ENCODE peak calls at places on chromosome 20, in four cellular contexts. One of them, this sample, is unnamed.

GRCh38 chr20:46215913-46216707 is 92.2 kb downstream of the CDH22 start:
- DNase-seq in GM12878: no peak
- DNase-seq in HEK293T: peak
- DNase-seq in HepG2: peak
- DNase-seq in this sample: peak

GRCh38 chr20:38579219-38579618 is 1.8 kb upstream of the ADIG start:
- DNase-seq in GM12878: no peak
- DNase-seq in HEK293T: no peak
- DNase-seq in HepG2: no peak
- DNase-seq in this sample: no peak

GRCh38 chr20:34863421-34863965 is 9.2 kb downstream of the GGT7 start:
- DNase-seq in GM12878: no peak
- DNase-seq in HEK293T: no peak
- DNase-seq in HepG2: no peak
- DNase-seq in this sample: peak

GRCh38 chr20:1887321-1887720 is 7.9 kb upstream of the SIRPA start:
- DNase-seq in GM12878: no peak
- DNase-seq in HEK293T: no peak
- DNase-seq in HepG2: no peak
- DNase-seq in this sample: no peak

GRCh38 chr20:21713470-21713869 is 8.0 kb downstream of the PAX1 start:
- DNase-seq in GM12878: no peak
- DNase-seq in HEK293T: no peak
- DNase-seq in HepG2: no peak
- DNase-seq in this sample: no peak

GRCh38 chr20:61558726-61559125 is 306.7 kb downstream of the CDH4 start:
- DNase-seq in GM12878: no peak
- DNase-seq in HEK293T: no peak
- DNase-seq in HepG2: no peak
- DNase-seq in this sample: no peak

GRCh38 chr20:5786930-5787826 is 37.0 kb downstream of the SHLD1 start:
- DNase-seq in GM12878: no peak
- DNase-seq in HEK293T: no peak
- DNase-seq in HepG2: no peak
- DNase-seq in this sample: no peak

GRCh38 chr20:50725722-50726000 is 5.7 kb upstream of the PARD6B start:
- DNase-seq in GM12878: no peak
- DNase-seq in HEK293T: no peak
- DNase-seq in HepG2: no peak
- DNase-seq in this sample: no peak

GRCh38 chr20:13131688-13132087 is 89.4 kb upstream of the ISM1 start:
- DNase-seq in GM12878: no peak
- DNase-seq in HEK293T: no peak
- DNase-seq in HepG2: no peak
- DNase-seq in this sample: no peak

GRCh38 chr20:48739395-48740268 is 88.2 kb downstream of the PREX1 start:
- DNase-seq in GM12878: no peak
- DNase-seq in HEK293T: no peak
- DNase-seq in HepG2: no peak
- DNase-seq in this sample: no peak

GRCh38 chr20:48704761-48705160 is 123.0 kb downstream of the PREX1 start:
- DNase-seq in GM12878: no peak
- DNase-seq in HEK293T: no peak
- DNase-seq in HepG2: no peak
- DNase-seq in this sample: no peak

GRCh38 chr20:45055056-45055455 is 45.9 kb downstream of the KCNS1 start:
- DNase-seq in GM12878: peak
- DNase-seq in HEK293T: no peak
- DNase-seq in HepG2: no peak
- DNase-seq in this sample: no peak

GRCh38 chr20:53070224-53070623 is 98.1 kb downstream of the TSHZ2 start:
- DNase-seq in GM12878: no peak
- DNase-seq in HEK293T: no peak
- DNase-seq in HepG2: no peak
- DNase-seq in this sample: no peak

GRCh38 chr20:42974347-42974746 is 215.4 kb downstream of the PTPRT start:
- DNase-seq in GM12878: no peak
- DNase-seq in HEK293T: no peak
- DNase-seq in HepG2: no peak
- DNase-seq in this sample: no peak

GRCh38 chr20:34249291-34249690 is 8.1 kb downstream of the ASIP start:
- DNase-seq in GM12878: peak
- DNase-seq in HEK293T: no peak
- DNase-seq in HepG2: no peak
- DNase-seq in this sample: peak

GRCh38 chr20:58552366-58552934 is 37.3 kb upstream of the APCDD1L start:
- DNase-seq in GM12878: no peak
- DNase-seq in HEK293T: no peak
- DNase-seq in HepG2: no peak
- DNase-seq in this sample: no peak

GRCh38 chr20:60857708-60858107 is 394.4 kb upstream of the CDH4 start:
- DNase-seq in GM12878: no peak
- DNase-seq in HEK293T: no peak
- DNase-seq in HepG2: no peak
- DNase-seq in this sample: no peak

GRCh38 chr20:44019638-44020335 is 105.1 kb downstream of the TOX2 start:
- DNase-seq in GM12878: no peak
- DNase-seq in HEK293T: no peak
- DNase-seq in HepG2: no peak
- DNase-seq in this sample: no peak

GRCh38 chr20:53142225-53142624 is 170.1 kb downstream of the TSHZ2 start:
- DNase-seq in GM12878: no peak
- DNase-seq in HEK293T: no peak
- DNase-seq in HepG2: peak
- DNase-seq in this sample: peak

GRCh38 chr20:43744121-43744520 is 17.3 kb upstream of the GTSF1L start:
- DNase-seq in GM12878: no peak
- DNase-seq in HEK293T: no peak
- DNase-seq in HepG2: no peak
- DNase-seq in this sample: no peak

GRCh38 chr20:21182832-21183563 is 57.1 kb downstream of the KIZ start:
- DNase-seq in GM12878: no peak
- DNase-seq in HEK293T: no peak
- DNase-seq in HepG2: no peak
- DNase-seq in this sample: no peak

GRCh38 chr20:36472656-36473071 is 68.7 kb upstream of the MYL9 start:
- DNase-seq in GM12878: no peak
- DNase-seq in HEK293T: no peak
- DNase-seq in HepG2: no peak
- DNase-seq in this sample: peak

GRCh38 chr20:40797425-40797824 is 108.4 kb upstream of the MAFB start:
- DNase-seq in GM12878: no peak
- DNase-seq in HEK293T: peak
- DNase-seq in HepG2: peak
- DNase-seq in this sample: no peak

GRCh38 chr20:43564455-43564854 is 5.6 kb downstream of the SGK2 start:
- DNase-seq in GM12878: no peak
- DNase-seq in HEK293T: no peak
- DNase-seq in HepG2: no peak
- DNase-seq in this sample: no peak

GRCh38 chr20:52724586-52724985 is 247.6 kb upstream of the TSHZ2 start:
- DNase-seq in GM12878: no peak
- DNase-seq in HEK293T: no peak
- DNase-seq in HepG2: no peak
- DNase-seq in this sample: no peak

GRCh38 chr20:3887870-3888614 is 1.1 kb upstream of the PANK2 start:
- DNase-seq in GM12878: no peak
- DNase-seq in HEK293T: no peak
- DNase-seq in HepG2: no peak
- DNase-seq in this sample: no peak

GRCh38 chr20:3890410-3890751 is 1.2 kb downstream of the PANK2 start:
- DNase-seq in GM12878: no peak
- DNase-seq in HEK293T: no peak
- DNase-seq in HepG2: peak
- DNase-seq in this sample: peak

GRCh38 chr20:3889489-3890409 is 562 bp downstream of the PANK2 start:
- DNase-seq in GM12878: no peak
- DNase-seq in HEK293T: no peak
- DNase-seq in HepG2: peak
- DNase-seq in this sample: peak

GRCh38 chr20:3890999-3891929 is 2.1 kb downstream of the PANK2 start:
- DNase-seq in GM12878: no peak
- DNase-seq in HEK293T: no peak
- DNase-seq in HepG2: no peak
- DNase-seq in this sample: no peak

DNA sequence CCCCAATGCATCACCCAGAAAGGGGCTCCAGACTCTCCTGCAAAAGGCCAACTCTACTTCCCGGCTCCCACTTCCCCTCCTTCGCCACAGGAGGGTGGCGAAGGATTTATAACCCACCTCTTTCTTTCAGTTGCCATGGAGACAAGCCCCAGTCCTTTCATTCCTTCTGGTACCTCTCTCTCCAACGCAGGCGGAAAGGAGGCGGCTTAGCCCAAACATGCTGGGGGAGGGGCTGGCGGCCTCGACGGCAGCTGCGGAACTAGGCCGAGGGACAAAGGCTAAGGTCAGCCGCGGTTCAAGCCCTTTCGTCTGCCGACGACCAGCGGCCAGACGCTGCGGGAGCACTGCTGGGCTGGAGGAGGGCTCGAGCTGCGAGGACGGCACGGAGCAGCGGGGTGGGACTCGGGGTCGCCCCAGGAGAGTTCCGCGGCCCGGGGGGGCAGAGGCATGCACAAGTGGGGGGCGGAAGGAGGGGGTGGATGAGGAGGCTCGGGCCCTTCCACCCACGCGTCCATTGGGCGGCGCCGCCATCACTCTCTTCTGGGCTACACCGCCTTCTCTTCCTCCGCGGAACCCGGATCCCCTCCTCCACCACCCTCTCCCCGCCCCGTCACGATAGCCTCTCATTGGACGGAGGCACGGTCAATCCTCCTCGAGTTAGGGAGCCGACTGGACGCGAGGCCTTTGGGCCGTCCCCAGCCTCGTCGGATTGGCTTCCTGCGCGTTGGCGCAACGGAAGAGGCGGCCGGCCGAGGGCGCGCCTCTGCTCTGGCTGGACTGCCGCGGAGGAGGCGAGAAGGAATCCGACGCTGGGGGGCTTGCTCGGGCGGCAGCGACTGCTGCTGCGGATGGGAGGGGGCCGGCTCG is at the start of gene PANK2:
- DNase-seq in GM12878: peak
- DNase-seq in HEK293T: peak
- DNase-seq in HepG2: peak
- DNase-seq in this sample: peak
- TF ChIP-seq TARDBP in GM12878: no peak
- TF ChIP-seq TARDBP in HEK293T: no peak
- TF ChIP-seq TARDBP in HepG2: peak
- TF ChIP-seq TARDBP in this sample: peak

GRCh38 chr20:24693466-24694156 is 224.2 kb downstream of the SYNDIG1 start:
- DNase-seq in GM12878: no peak
- DNase-seq in HEK293T: no peak
- DNase-seq in HepG2: no peak
- DNase-seq in this sample: no peak

GRCh38 chr20:24692429-24693190 is 223.2 kb downstream of the SYNDIG1 start:
- DNase-seq in GM12878: no peak
- DNase-seq in HEK293T: no peak
- DNase-seq in HepG2: no peak
- DNase-seq in this sample: no peak

GRCh38 chr20:24694727-24695528 is 225.5 kb downstream of the SYNDIG1 start:
- DNase-seq in GM12878: no peak
- DNase-seq in HEK293T: no peak
- DNase-seq in HepG2: no peak
- DNase-seq in this sample: no peak

GRCh38 chr20:24695529-24696225 is 226.2 kb downstream of the SYNDIG1 start:
- DNase-seq in GM12878: no peak
- DNase-seq in HEK293T: no peak
- DNase-seq in HepG2: no peak
- DNase-seq in this sample: no peak

DNA sequence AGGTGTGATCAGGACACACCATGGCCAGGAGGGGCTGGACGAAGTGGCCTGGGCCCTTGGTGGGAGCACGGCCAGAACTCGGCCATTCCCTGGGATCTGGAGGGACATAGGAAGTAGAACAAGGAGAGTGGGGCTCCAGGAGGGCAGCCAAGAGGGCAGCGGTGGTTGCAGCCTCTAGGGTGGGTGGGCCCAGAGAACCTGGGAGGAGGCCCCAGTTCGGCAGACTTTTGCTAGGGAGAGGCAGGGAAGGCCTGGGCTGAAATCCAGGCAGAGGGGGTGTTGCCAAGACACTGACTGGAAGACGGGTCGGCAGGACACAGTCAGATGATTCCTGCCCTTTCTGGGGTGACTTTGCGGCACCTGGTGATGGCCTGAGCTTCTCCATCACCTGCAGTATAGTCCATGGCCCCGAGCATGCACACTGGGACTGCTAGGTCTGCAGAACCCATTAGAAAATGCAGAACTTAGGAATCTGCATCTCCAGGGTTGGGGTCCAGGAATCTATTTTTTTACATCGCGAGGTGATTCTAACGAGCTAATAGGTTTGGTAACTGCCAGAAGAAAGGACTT is 224.8 kb downstream of the SYNDIG1 start:
- DNase-seq in GM12878: no peak
- DNase-seq in HEK293T: no peak
- DNase-seq in HepG2: no peak
- DNase-seq in this sample: no peak
- TF ChIP-seq TARDBP in GM12878: no peak
- TF ChIP-seq TARDBP in HEK293T: no peak
- TF ChIP-seq TARDBP in HepG2: no peak
- TF ChIP-seq TARDBP in this sample: no peak

GRCh38 chr20:14383326-14383725 is 45.9 kb upstream of the FLRT3 start:
- DNase-seq in GM12878: no peak
- DNase-seq in HEK293T: no peak
- DNase-seq in HepG2: no peak
- DNase-seq in this sample: no peak

GRCh38 chr20:14384820-14385740 is 47.7 kb upstream of the FLRT3 start:
- DNase-seq in GM12878: no peak
- DNase-seq in HEK293T: peak
- DNase-seq in HepG2: no peak
- DNase-seq in this sample: no peak

GRCh38 chr20:14384411-14384810 is 47.0 kb upstream of the FLRT3 start:
- DNase-seq in GM12878: no peak
- DNase-seq in HEK293T: no peak
- DNase-seq in HepG2: no peak
- DNase-seq in this sample: no peak
- TF ChIP-seq TARDBP in GM12878: no peak
- TF ChIP-seq TARDBP in HEK293T: no peak
- TF ChIP-seq TARDBP in HepG2: no peak
- TF ChIP-seq TARDBP in this sample: no peak

DNA sequence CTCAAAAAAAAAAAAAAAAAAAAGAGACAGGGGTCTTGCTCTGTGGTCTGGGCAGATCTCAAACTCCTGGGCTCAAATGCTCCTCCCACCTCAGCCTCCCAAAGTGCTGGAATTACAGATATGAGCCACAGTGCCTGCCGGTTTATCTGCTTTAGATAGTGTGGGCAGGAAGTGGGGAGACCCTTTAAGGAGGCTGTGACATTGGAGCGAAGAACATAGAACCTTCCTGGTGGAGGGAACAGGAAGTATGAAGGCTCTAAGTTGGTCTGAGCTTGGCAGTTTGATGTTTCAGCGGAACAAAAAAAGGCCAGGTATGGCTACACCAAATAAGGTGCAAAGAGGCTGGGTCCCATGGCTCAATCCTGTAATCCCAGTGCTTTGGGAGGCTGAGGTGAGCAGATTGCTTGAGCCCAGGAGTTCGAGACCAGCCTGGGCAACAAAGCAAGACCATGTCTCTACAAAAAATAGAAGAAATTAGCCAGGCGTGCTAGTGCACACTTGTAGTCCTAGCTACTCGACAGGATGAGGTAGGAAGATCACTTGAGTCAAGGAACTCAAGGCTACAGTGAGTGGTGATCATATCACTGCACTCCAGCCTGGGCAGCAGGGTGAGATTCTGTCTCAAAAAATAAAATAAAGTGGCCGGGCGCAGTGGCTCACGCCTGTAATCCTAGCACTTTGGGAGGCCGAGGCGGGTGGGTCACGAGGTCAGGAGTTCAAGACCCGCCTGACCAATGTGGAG is 8.7 kb upstream of the ZMYND8 start:
- DNase-seq in GM12878: no peak
- DNase-seq in HEK293T: no peak
- DNase-seq in HepG2: no peak
- DNase-seq in this sample: peak
- TF ChIP-seq TARDBP in GM12878: no peak
- TF ChIP-seq TARDBP in HEK293T: no peak
- TF ChIP-seq TARDBP in HepG2: no peak
- TF ChIP-seq TARDBP in this sample: no peak

This sample was measured in K562.